ENCODE peak calls at places on chromosomes 16 and 17, in five cellular contexts. J, S, Q, H and D are unnamed samples.

GRCh38 chr16:18068477-18068876 is 268.1 kb downstream of the NPIPA8 start:
- DNase-seq in J (no peak), S (no peak), Q (no peak), H (no peak), D (no peak)

GRCh38 chr17:72890711-72891110 is 201.8 kb downstream of the SLC39A11 start:
- DNase-seq in J (no peak), S (no peak), Q (no peak), H (no peak), D (no peak)

GRCh38 chr17:43591750-43592562 is 45.8 kb upstream of the ETV4 start:
- DNase-seq in J (peak), S (peak), Q (no peak), H (no peak), D (peak)

GRCh38 chr17:63445065-63445464 is 1.0 kb downstream of the CYB561 start:
- DNase-seq in J (no peak), S (no peak), Q (no peak), H (no peak), D (no peak)

GRCh38 chr17:17041018-17041521 is 1.2 kb upstream of the MPRIP start:
- DNase-seq in J (no peak), S (peak), Q (no peak), H (no peak), D (no peak)

GRCh38 chr17:70454377-70454776 is 285.0 kb downstream of the KCNJ2 start:
- DNase-seq in J (no peak), S (no peak), Q (no peak), H (no peak), D (no peak)

GRCh38 chr16:84190731-84191388 is at the start of gene ADAD2:
- DNase-seq in J (no peak), S (no peak), Q (no peak), H (no peak), D (no peak)

GRCh38 chr17:6753006-6753445 is 2.8 kb upstream of the XAF1 start:
- DNase-seq in J (peak), S (peak), Q (no peak), H (no peak), D (peak)

GRCh38 chr16:59527206-59527997 is 793.3 kb upstream of the GOT2 start:
- DNase-seq in J (no peak), S (no peak), Q (no peak), H (no peak), D (no peak)

GRCh38 chr17:41784207-41784744 is 2.2 kb downstream of the JUP start:
- DNase-seq in J (no peak), S (peak), Q (no peak), H (no peak), D (peak)

GRCh38 chr17:19958023-19958422 is 19.6 kb downstream of the AKAP10 start:
- DNase-seq in J (no peak), S (no peak), Q (no peak), H (no peak), D (peak)

GRCh38 chr17:31575043-31575442 is 183.6 kb downstream of the RAB11FIP4 start:
- DNase-seq in J (no peak), S (no peak), Q (no peak), H (no peak), D (no peak)

GRCh38 chr16:30354423-30355143 is 525 bp downstream of the CD2BP2 start:
- DNase-seq in J (no peak), S (no peak), Q (no peak), H (no peak), D (no peak)

GRCh38 chr16:56191807-56192643 is 736 bp downstream of the GNAO1 start:
- DNase-seq in J (no peak), S (no peak), Q (no peak), H (no peak), D (no peak)

GRCh38 chr16:82263456-82264159 is 93.6 kb upstream of the MPHOSPH6 start:
- DNase-seq in J (peak), S (peak), Q (no peak), H (peak), D (peak)

GRCh38 chr17:21289902-21290571 is 5.5 kb downstream of the MAP2K3 start:
- DNase-seq in J (no peak), S (peak), Q (no peak), H (no peak), D (peak)

GRCh38 chr16:72474511-72475123 is 302.7 kb upstream of the PMFBP1 start:
- DNase-seq in J (no peak), S (no peak), Q (no peak), H (no peak), D (no peak)

GRCh38 chr16:56450275-56450889 is 750 bp downstream of the NUDT21 start:
- DNase-seq in J (no peak), S (no peak), Q (no peak), H (no peak), D (no peak)

GRCh38 chr17:6528557-6528956 is 27.8 kb downstream of the PITPNM3 start:
- DNase-seq in J (no peak), S (no peak), Q (no peak), H (no peak), D (no peak)

GRCh38 chr16:29916979-29917378 is 9.0 kb downstream of the KCTD13 start:
- DNase-seq in J (no peak), S (no peak), Q (no peak), H (no peak), D (no peak)

GRCh38 chr17:5705081-5705875 is 121.0 kb upstream of the NLRP1 start:
- DNase-seq in J (no peak), S (no peak), Q (no peak), H (no peak), D (no peak)

GRCh38 chr17:2924211-2924610 is 128.0 kb downstream of the RAP1GAP2 start:
- DNase-seq in J (no peak), S (no peak), Q (no peak), H (no peak), D (no peak)

GRCh38 chr16:31271621-31272190 is 11.9 kb downstream of the ITGAM start:
- DNase-seq in J (no peak), S (no peak), Q (no peak), H (no peak), D (no peak)

GRCh38 chr17:18967806-18968744 is 16.1 kb downstream of the SLC5A10 start:
- DNase-seq in J (no peak), S (no peak), Q (no peak), H (no peak), D (peak)

GRCh38 chr17:31854672-31855071 is 4.4 kb downstream of the COPRS start:
- DNase-seq in J (no peak), S (no peak), Q (no peak), H (no peak), D (no peak)

GRCh38 chr16:19088341-19088916 is 21.0 kb downstream of the COQ7 start:
- DNase-seq in J (no peak), S (no peak), Q (no peak), H (no peak), D (no peak)

GRCh38 chr16:19085679-19086200 is 18.3 kb downstream of the COQ7 start:
- DNase-seq in J (peak), S (no peak), Q (no peak), H (no peak), D (no peak)

GRCh38 chr16:19084879-19085278 is 17.5 kb downstream of the COQ7 start:
- DNase-seq in J (no peak), S (no peak), Q (no peak), H (no peak), D (no peak)

GRCh38 chr16:19084139-19084538 is 16.7 kb downstream of the COQ7 start:
- DNase-seq in J (no peak), S (no peak), Q (no peak), H (no peak), D (no peak)

GRCh38 chr16:19086322-19087199 is 19.1 kb downstream of the COQ7 start:
- DNase-seq in J (peak), S (peak), Q (no peak), H (peak), D (peak)
- TF ChIP-seq POLR2A in J (peak), S (no peak), Q (no peak), H (peak), D (no peak)

GRCh38 chr16:85856585-85856984 is 42.4 kb upstream of the IRF8 start:
- DNase-seq in J (no peak), S (no peak), Q (no peak), H (no peak), D (no peak)

GRCh38 chr16:85856054-85856453 is 42.9 kb upstream of the IRF8 start:
- DNase-seq in J (no peak), S (no peak), Q (no peak), H (no peak), D (no peak)

GRCh38 chr16:85854935-85855334 is 44.0 kb upstream of the IRF8 start:
- DNase-seq in J (no peak), S (no peak), Q (no peak), H (no peak), D (no peak)

GRCh38 chr16:85851034-85851780 is 47.8 kb upstream of the IRF8 start:
- DNase-seq in J (no peak), S (no peak), Q (no peak), H (no peak), D (no peak)

GRCh38 chr16:85853641-85854545 is 45.1 kb upstream of the IRF8 start:
- DNase-seq in J (no peak), S (no peak), Q (no peak), H (no peak), D (no peak)
- H3K27ac ChIP-seq in J (no peak), S (no peak), Q (no peak), H (no peak), D (no peak)

GRCh38 chr17:77756028-77756427 is 202.5 kb upstream of the TNRC6C start:
- DNase-seq in J (no peak), S (no peak), Q (no peak), H (no peak), D (no peak)
- TF ChIP-seq CTCF in J (no peak), S (no peak), Q (no peak), H (no peak), D (no peak)

GRCh38 chr17:76265624-76266243 is 586 bp downstream of the UBALD2 start:
- DNase-seq in J (no peak), S (peak), Q (no peak), H (no peak), D (peak)

GRCh38 chr17:76264425-76264754 is 758 bp upstream of the UBALD2 start:
- DNase-seq in J (no peak), S (no peak), Q (no peak), H (no peak), D (no peak)

GRCh38 chr17:76263896-76264295 is 1.3 kb upstream of the UBALD2 start:
- DNase-seq in J (no peak), S (no peak), Q (no peak), H (no peak), D (no peak)

GRCh38 chr17:76266244-76266938 is 1.2 kb downstream of the UBALD2 start:
- DNase-seq in J (no peak), S (no peak), Q (no peak), H (no peak), D (peak)

DNA sequence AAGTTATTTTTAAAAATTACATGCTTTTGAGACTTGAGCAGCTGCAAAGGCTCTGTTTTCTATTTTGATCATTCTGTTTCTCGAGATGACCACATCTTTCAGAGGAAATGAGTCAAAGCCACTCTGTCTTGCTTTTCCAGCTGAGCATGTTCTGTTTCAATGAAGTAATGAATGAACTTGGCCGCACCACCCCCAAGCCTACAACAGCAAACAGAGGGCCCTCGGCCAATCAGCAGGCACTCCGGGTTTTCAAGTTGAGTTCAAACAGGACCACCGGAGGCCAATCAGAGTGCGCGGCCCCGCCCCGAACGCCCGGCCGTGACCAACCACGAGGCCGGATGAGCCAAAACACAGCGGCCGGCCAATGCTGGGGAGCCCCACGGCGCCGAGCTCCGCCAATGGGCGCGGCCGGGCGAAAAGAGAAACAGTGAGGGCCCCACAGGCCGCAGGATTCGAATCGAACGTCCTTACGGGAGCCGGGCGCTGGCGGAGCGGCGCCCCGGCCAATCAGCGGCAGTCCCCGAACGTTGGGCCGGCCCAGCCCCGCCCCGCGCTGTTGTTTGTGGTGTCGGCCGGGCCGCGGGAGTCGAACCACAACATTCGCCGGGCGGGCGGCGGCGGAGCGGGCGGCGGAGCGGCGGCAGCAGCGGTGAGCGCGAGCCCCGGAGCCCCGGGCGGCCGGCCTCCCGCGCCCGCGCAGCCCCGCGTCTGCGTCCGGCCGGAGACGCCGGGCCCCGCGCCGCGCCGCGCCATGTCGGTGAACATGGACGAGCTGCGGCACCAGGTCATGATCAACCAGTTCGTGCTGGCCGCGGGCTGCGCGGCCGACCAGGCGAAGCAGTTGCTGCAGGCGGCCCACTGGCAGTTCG is at the start of gene UBALD2:
- DNase-seq in J (peak), S (peak), Q (peak), H (peak), D (peak)
- TF ChIP-seq POLR2A in J (peak), S (peak), Q (peak), H (peak), D (peak)

GRCh38 chr17:80414508-80414802 is 512 bp upstream of the ENDOV start:
- DNase-seq in J (no peak), S (no peak), Q (no peak), H (no peak), D (no peak)
- H3K27ac ChIP-seq in J (peak), S (peak), Q (peak), H (no peak), D (no peak)

GRCh38 chr17:39486242-39486641 is 25.0 kb downstream of the CDK12 start:
- DNase-seq in J (no peak), S (no peak), Q (no peak), H (no peak), D (no peak)
- TF ChIP-seq CTCF in J (no peak), S (no peak), Q (no peak), H (no peak), D (no peak)

DNA sequence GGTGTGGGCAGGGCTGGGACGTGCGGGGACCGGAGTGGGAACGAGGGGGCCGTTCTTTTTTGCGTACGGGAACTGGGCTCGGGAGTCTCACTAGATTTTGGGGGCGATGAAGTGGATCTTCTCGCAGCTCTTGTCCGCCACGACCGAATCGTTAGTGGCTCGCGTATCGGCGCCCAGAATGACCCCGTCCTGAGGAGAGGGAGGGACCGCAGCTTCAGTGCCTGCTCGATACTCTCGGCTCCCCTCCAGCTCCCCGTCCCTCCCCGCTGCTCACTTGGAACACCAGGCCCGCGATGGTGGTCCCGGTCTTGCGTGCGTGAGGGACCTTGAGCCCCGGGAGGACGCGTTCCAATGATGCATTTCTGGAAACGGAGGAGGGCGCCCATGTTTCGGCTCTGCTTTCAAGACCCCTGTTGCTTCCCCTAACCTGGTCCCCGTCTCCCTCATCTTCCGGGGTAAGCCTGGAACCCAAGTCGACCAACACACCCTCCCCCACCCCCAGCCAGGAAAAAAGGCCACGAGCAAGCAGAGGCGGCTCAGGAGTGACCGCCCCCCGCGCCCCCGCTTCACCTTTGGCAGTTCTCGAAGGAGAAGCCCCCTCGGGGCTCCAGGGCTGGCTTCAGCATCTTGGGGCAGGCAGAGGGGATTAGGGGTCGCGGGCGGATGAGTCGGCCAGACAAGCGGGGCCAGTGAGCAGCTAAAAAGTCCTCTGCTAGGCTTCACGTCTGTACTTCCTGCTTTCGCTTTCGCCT is at the start of gene PSMB10:
- DNase-seq in J (peak), S (peak), Q (peak), H (no peak), D (peak)
- TF ChIP-seq POLR2A in J (peak), S (peak), Q (peak), H (peak), D (no peak)

DNA sequence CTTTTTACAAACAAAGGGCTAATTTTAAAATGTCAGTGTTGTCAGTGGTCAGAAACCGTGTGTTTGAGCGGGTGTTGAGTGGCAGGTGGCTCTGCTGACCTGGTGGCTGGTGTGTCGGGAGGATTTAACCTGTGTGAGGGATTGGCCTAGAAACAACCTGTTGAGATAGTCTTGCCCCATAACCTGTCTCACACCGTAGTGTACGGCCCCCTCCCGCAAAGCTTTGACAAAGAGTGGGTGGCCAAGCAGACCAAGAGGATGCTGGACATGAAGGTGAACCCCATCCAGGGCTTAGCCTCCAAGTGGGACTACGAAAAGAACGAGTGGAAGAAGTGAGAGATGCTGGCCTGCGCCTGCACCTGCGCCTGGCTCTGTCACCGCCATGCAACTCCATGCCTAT is 7.0 kb downstream of the COX4I1 start:
- DNase-seq in J (no peak), S (no peak), Q (no peak), H (no peak), D (no peak)
- H3K27ac ChIP-seq in J (no peak), S (no peak), Q (no peak), H (no peak), D (no peak)